ENCODE peak calls at places on chromosomes 3 and 15, in four cellular contexts. One of them, this sample, is unnamed.

GRCh38 chr3:27110020-27110419 is 259.2 kb downstream of the NEK10 start:
- DNase-seq in GM04503: no peak
- DNase-seq in stimulated activated CD4-positive, alpha-beta T cell treated with anti-CD3 and anti-CD28 coated beads, Interleukin-12 subunit alpha, Interleukin-12 subunit beta, amount 100 ng/mL, for 4 hours: no peak
- DNase-seq in GM04504: no peak
- DNase-seq in this sample: no peak

GRCh38 chr3:49799761-49800160 is at the start of gene CDHR4:
- DNase-seq in GM04503: peak
- DNase-seq in GM04504: peak
- DNase-seq in stimulated activated CD4-positive, alpha-beta T cell treated with anti-CD3 and anti-CD28 coated beads, Interleukin-12 subunit alpha, Interleukin-12 subunit beta, amount 100 ng/mL, for 4 hours: no peak
- DNase-seq in this sample: peak

GRCh38 chr3:117736851-117737250 is 1027.3 kb downstream of the TUSC7 start:
- DNase-seq in stimulated activated CD4-positive, alpha-beta T cell treated with anti-CD3 and anti-CD28 coated beads, Interleukin-12 subunit alpha, Interleukin-12 subunit beta, amount 100 ng/mL, for 4 hours: no peak
- DNase-seq in GM04503: no peak
- DNase-seq in GM04504: no peak
- DNase-seq in this sample: no peak

GRCh38 chr15:89155656-89156055 is 65.7 kb downstream of the RLBP1 start:
- DNase-seq in stimulated activated CD4-positive, alpha-beta T cell treated with anti-CD3 and anti-CD28 coated beads, Interleukin-12 subunit alpha, Interleukin-12 subunit beta, amount 100 ng/mL, for 4 hours: no peak
- DNase-seq in GM04503: no peak
- DNase-seq in GM04504: no peak
- DNase-seq in this sample: no peak

GRCh38 chr3:4421121-4421520 is 45.9 kb downstream of the SUMF1 start:
- DNase-seq in GM04504: no peak
- DNase-seq in GM04503: peak
- DNase-seq in stimulated activated CD4-positive, alpha-beta T cell treated with anti-CD3 and anti-CD28 coated beads, Interleukin-12 subunit alpha, Interleukin-12 subunit beta, amount 100 ng/mL, for 4 hours: no peak
- DNase-seq in this sample: no peak

GRCh38 chr15:41713047-41713446 is 52.8 kb downstream of the MGA start:
- DNase-seq in stimulated activated CD4-positive, alpha-beta T cell treated with anti-CD3 and anti-CD28 coated beads, Interleukin-12 subunit alpha, Interleukin-12 subunit beta, amount 100 ng/mL, for 4 hours: no peak
- DNase-seq in GM04503: no peak
- DNase-seq in GM04504: no peak
- DNase-seq in this sample: no peak

GRCh38 chr3:169241575-169241927 is 422.0 kb downstream of the MECOM start:
- DNase-seq in GM04504: no peak
- DNase-seq in stimulated activated CD4-positive, alpha-beta T cell treated with anti-CD3 and anti-CD28 coated beads, Interleukin-12 subunit alpha, Interleukin-12 subunit beta, amount 100 ng/mL, for 4 hours: no peak
- DNase-seq in GM04503: no peak
- DNase-seq in this sample: no peak

GRCh38 chr3:186901135-186901734 is 29.1 kb upstream of the ST6GAL1 start:
- DNase-seq in GM04503: no peak
- DNase-seq in stimulated activated CD4-positive, alpha-beta T cell treated with anti-CD3 and anti-CD28 coated beads, Interleukin-12 subunit alpha, Interleukin-12 subunit beta, amount 100 ng/mL, for 4 hours: no peak
- DNase-seq in GM04504: no peak
- DNase-seq in this sample: no peak

GRCh38 chr15:101043011-101043410 is 123.9 kb downstream of the LRRK1 start:
- DNase-seq in GM04504: no peak
- DNase-seq in stimulated activated CD4-positive, alpha-beta T cell treated with anti-CD3 and anti-CD28 coated beads, Interleukin-12 subunit alpha, Interleukin-12 subunit beta, amount 100 ng/mL, for 4 hours: no peak
- DNase-seq in GM04503: no peak
- DNase-seq in this sample: no peak

GRCh38 chr3:63951492-63951891 is 39.3 kb upstream of the SCAANT1 start:
- DNase-seq in GM04504: no peak
- DNase-seq in stimulated activated CD4-positive, alpha-beta T cell treated with anti-CD3 and anti-CD28 coated beads, Interleukin-12 subunit alpha, Interleukin-12 subunit beta, amount 100 ng/mL, for 4 hours: no peak
- DNase-seq in GM04503: no peak
- DNase-seq in this sample: no peak

GRCh38 chr3:90041995-90042394 is 934.6 kb downstream of the EPHA3 start:
- DNase-seq in GM04504: no peak
- DNase-seq in stimulated activated CD4-positive, alpha-beta T cell treated with anti-CD3 and anti-CD28 coated beads, Interleukin-12 subunit alpha, Interleukin-12 subunit beta, amount 100 ng/mL, for 4 hours: no peak
- DNase-seq in GM04503: no peak
- DNase-seq in this sample: no peak

GRCh38 chr15:101504866-101505609 is 15.5 kb upstream of the PCSK6 start:
- DNase-seq in stimulated activated CD4-positive, alpha-beta T cell treated with anti-CD3 and anti-CD28 coated beads, Interleukin-12 subunit alpha, Interleukin-12 subunit beta, amount 100 ng/mL, for 4 hours: no peak
- DNase-seq in GM04504: no peak
- DNase-seq in GM04503: peak
- DNase-seq in this sample: no peak

GRCh38 chr3:11604139-11604895 is 39.4 kb downstream of the VGLL4 start:
- DNase-seq in GM04503: no peak
- DNase-seq in stimulated activated CD4-positive, alpha-beta T cell treated with anti-CD3 and anti-CD28 coated beads, Interleukin-12 subunit alpha, Interleukin-12 subunit beta, amount 100 ng/mL, for 4 hours: no peak
- DNase-seq in GM04504: no peak
- DNase-seq in this sample: no peak

GRCh38 chr3:178960918-178961317 is 110.7 kb downstream of the ZMAT3 start:
- DNase-seq in GM04504: no peak
- DNase-seq in GM04503: no peak
- DNase-seq in stimulated activated CD4-positive, alpha-beta T cell treated with anti-CD3 and anti-CD28 coated beads, Interleukin-12 subunit alpha, Interleukin-12 subunit beta, amount 100 ng/mL, for 4 hours: no peak
- DNase-seq in this sample: no peak

GRCh38 chr3:133934073-133934970 is 38.6 kb upstream of the RAB6B start:
- DNase-seq in stimulated activated CD4-positive, alpha-beta T cell treated with anti-CD3 and anti-CD28 coated beads, Interleukin-12 subunit alpha, Interleukin-12 subunit beta, amount 100 ng/mL, for 4 hours: no peak
- DNase-seq in GM04503: no peak
- DNase-seq in GM04504: no peak
- DNase-seq in this sample: no peak

GRCh38 chr3:57160046-57160730 is 5.0 kb downstream of the IL17RD start:
- DNase-seq in GM04504: no peak
- DNase-seq in stimulated activated CD4-positive, alpha-beta T cell treated with anti-CD3 and anti-CD28 coated beads, Interleukin-12 subunit alpha, Interleukin-12 subunit beta, amount 100 ng/mL, for 4 hours: no peak
- DNase-seq in GM04503: no peak
- DNase-seq in this sample: no peak

GRCh38 chr3:134636406-134636805 is 14.4 kb downstream of the KY start:
- DNase-seq in GM04503: no peak
- DNase-seq in stimulated activated CD4-positive, alpha-beta T cell treated with anti-CD3 and anti-CD28 coated beads, Interleukin-12 subunit alpha, Interleukin-12 subunit beta, amount 100 ng/mL, for 4 hours: no peak
- DNase-seq in GM04504: no peak
- DNase-seq in this sample: no peak

GRCh38 chr3:195766671-195767070 is 45.1 kb downstream of the MUC4 start:
- DNase-seq in stimulated activated CD4-positive, alpha-beta T cell treated with anti-CD3 and anti-CD28 coated beads, Interleukin-12 subunit alpha, Interleukin-12 subunit beta, amount 100 ng/mL, for 4 hours: no peak
- DNase-seq in GM04503: no peak
- DNase-seq in GM04504: no peak
- DNase-seq in this sample: no peak

GRCh38 chr3:131388400-131388799 is 6.8 kb downstream of the NUDT16 start:
- DNase-seq in stimulated activated CD4-positive, alpha-beta T cell treated with anti-CD3 and anti-CD28 coated beads, Interleukin-12 subunit alpha, Interleukin-12 subunit beta, amount 100 ng/mL, for 4 hours: no peak
- DNase-seq in GM04503: no peak
- DNase-seq in GM04504: no peak
- DNase-seq in this sample: no peak

GRCh38 chr3:30370681-30371271 is 235.6 kb upstream of the TGFBR2 start:
- DNase-seq in GM04504: peak
- DNase-seq in GM04503: peak
- DNase-seq in stimulated activated CD4-positive, alpha-beta T cell treated with anti-CD3 and anti-CD28 coated beads, Interleukin-12 subunit alpha, Interleukin-12 subunit beta, amount 100 ng/mL, for 4 hours: no peak
- DNase-seq in this sample: no peak

GRCh38 chr3:186722457-186722856 is 5.3 kb downstream of the KNG1 start:
- DNase-seq in GM04504: no peak
- DNase-seq in GM04503: no peak
- DNase-seq in stimulated activated CD4-positive, alpha-beta T cell treated with anti-CD3 and anti-CD28 coated beads, Interleukin-12 subunit alpha, Interleukin-12 subunit beta, amount 100 ng/mL, for 4 hours: no peak
- DNase-seq in this sample: no peak

GRCh38 chr3:127406309-127407025 is 118.6 kb upstream of the PRR20G start:
- DNase-seq in GM04504: no peak
- DNase-seq in stimulated activated CD4-positive, alpha-beta T cell treated with anti-CD3 and anti-CD28 coated beads, Interleukin-12 subunit alpha, Interleukin-12 subunit beta, amount 100 ng/mL, for 4 hours: no peak
- DNase-seq in GM04503: no peak
- DNase-seq in this sample: no peak

GRCh38 chr3:13480340-13481318 is 523 bp downstream of the HDAC11 start:
- DNase-seq in stimulated activated CD4-positive, alpha-beta T cell treated with anti-CD3 and anti-CD28 coated beads, Interleukin-12 subunit alpha, Interleukin-12 subunit beta, amount 100 ng/mL, for 4 hours: no peak
- DNase-seq in GM04503: no peak
- DNase-seq in GM04504: no peak
- DNase-seq in this sample: no peak

GRCh38 chr15:55835866-55836265 is 92.9 kb upstream of the PRTG start:
- DNase-seq in GM04503: no peak
- DNase-seq in stimulated activated CD4-positive, alpha-beta T cell treated with anti-CD3 and anti-CD28 coated beads, Interleukin-12 subunit alpha, Interleukin-12 subunit beta, amount 100 ng/mL, for 4 hours: no peak
- DNase-seq in GM04504: no peak
- DNase-seq in this sample: no peak

GRCh38 chr3:195385526-195385925 is 57.3 kb downstream of the ACAP2 start:
- DNase-seq in GM04504: no peak
- DNase-seq in GM04503: no peak
- DNase-seq in stimulated activated CD4-positive, alpha-beta T cell treated with anti-CD3 and anti-CD28 coated beads, Interleukin-12 subunit alpha, Interleukin-12 subunit beta, amount 100 ng/mL, for 4 hours: no peak
- DNase-seq in this sample: no peak

GRCh38 chr3:177186306-177186705 is 11.0 kb downstream of the TBL1XR1 start:
- DNase-seq in GM04503: no peak
- DNase-seq in GM04504: no peak
- DNase-seq in stimulated activated CD4-positive, alpha-beta T cell treated with anti-CD3 and anti-CD28 coated beads, Interleukin-12 subunit alpha, Interleukin-12 subunit beta, amount 100 ng/mL, for 4 hours: no peak
- DNase-seq in this sample: no peak

GRCh38 chr15:79450648-79451047 is 18.5 kb downstream of the MINAR1 start:
- DNase-seq in GM04503: no peak
- DNase-seq in GM04504: no peak
- DNase-seq in stimulated activated CD4-positive, alpha-beta T cell treated with anti-CD3 and anti-CD28 coated beads, Interleukin-12 subunit alpha, Interleukin-12 subunit beta, amount 100 ng/mL, for 4 hours: no peak
- DNase-seq in this sample: no peak

GRCh38 chr3:13768453-13768852 is 111.4 kb downstream of the WNT7A start:
- DNase-seq in GM04503: no peak
- DNase-seq in stimulated activated CD4-positive, alpha-beta T cell treated with anti-CD3 and anti-CD28 coated beads, Interleukin-12 subunit alpha, Interleukin-12 subunit beta, amount 100 ng/mL, for 4 hours: no peak
- DNase-seq in GM04504: no peak
- DNase-seq in this sample: no peak

GRCh38 chr3:171614318-171614967 is 154.2 kb upstream of the TNIK start:
- DNase-seq in stimulated activated CD4-positive, alpha-beta T cell treated with anti-CD3 and anti-CD28 coated beads, Interleukin-12 subunit alpha, Interleukin-12 subunit beta, amount 100 ng/mL, for 4 hours: no peak
- DNase-seq in GM04504: no peak
- DNase-seq in GM04503: no peak
- DNase-seq in this sample: no peak

GRCh38 chr3:141557961-141558706 is 71.3 kb downstream of the RASA2 start:
- DNase-seq in GM04503: no peak
- DNase-seq in GM04504: no peak
- DNase-seq in stimulated activated CD4-positive, alpha-beta T cell treated with anti-CD3 and anti-CD28 coated beads, Interleukin-12 subunit alpha, Interleukin-12 subunit beta, amount 100 ng/mL, for 4 hours: no peak
- DNase-seq in this sample: no peak